ENCODE peak calls at places on chromosomes 2 and 18, in ten cellular contexts. R is activated CD8-positive, alpha-beta T cell treated with anti-CD3 and anti-CD28 coated beads, Interleukin-2, amount 10 ng/mL, durations not matched to agents 7 days and 5 days; G is activated CD4-positive, alpha-beta T cell treated with anti-CD3 and anti-CD28 coated beads, Interleukin-2, amount 50 U/mL, for 4 hours; B is activated CD8-positive, alpha-beta memory T cell treated with anti-CD3 and anti-CD28 coated beads, Interleukin-2, amount 50 U/mL, for 48 hours; C is heart left ventricle; L is naive B cell; U is HuH-7; K is left cardiac atrium; S is NCI-H748 treated with DMSO at 0.1 percent for 48 hours; X is dorsolateral prefrontal cortex. P is an unnamed sample.
A peak's percentile ranks its signal among the peaks of the same experiment; 100 is the strongest.

GRCh38 chr2:2456721-2457120 is 125.6 kb upstream of the MYT1L start:
- DNase-seq in R (no peak), G (no peak), B (no peak), C (no peak), L (no peak), U (no peak), K (no peak), S (no peak), X (no peak), P (no peak)

GRCh38 chr18:42187611-42188378 is 232.8 kb downstream of the PIK3C3 start:
- DNase-seq in R (no peak), G (no peak), B (no peak), C (no peak), L (no peak), U (no peak), K (no peak), S (no peak), X (no peak), P (no peak)

GRCh38 chr18:72995558-72995957 is 127.8 kb upstream of the NETO1 start:
- DNase-seq in R (no peak), G (no peak), B (no peak), C (no peak), L (no peak), U (no peak), K (no peak), S (no peak), X (no peak), P (no peak)

GRCh38 chr18:46182633-46183401 is 78.6 kb downstream of the HAUS1 start:
- DNase-seq in R (no peak), G (no peak), B (no peak), C (no peak), L (no peak), U (no peak), K (no peak), S (no peak), X (no peak), P (no peak)

GRCh38 chr2:201118957-201119848 is 3.2 kb downstream of the CFLAR start:
- DNase-seq in R (peak; percentile 53), G (no peak), B (no peak), C (no peak), L (no peak), U (no peak), K (no peak), S (no peak), X (no peak), P (no peak)

GRCh38 chr18:67977067-67977616 is 460.6 kb upstream of the DSEL start:
- DNase-seq in R (no peak), G (no peak), B (no peak), C (no peak), L (no peak), U (no peak), K (no peak), S (no peak), X (no peak), P (no peak)

GRCh38 chr2:172655091-172655837 is 80.4 kb upstream of the RAPGEF4 start:
- DNase-seq in R (no peak), G (no peak), B (no peak), C (no peak), L (no peak), U (no peak), K (no peak), S (no peak), X (no peak), P (no peak)

GRCh38 chr2:5539281-5540211 is 152.6 kb upstream of the SOX11 start:
- DNase-seq in R (no peak), G (no peak), B (no peak), C (no peak), L (no peak), U (no peak), K (no peak), S (no peak), X (no peak), P (no peak)

GRCh38 chr2:198374375-198375072 is 570.1 kb downstream of the PLCL1 start:
- DNase-seq in R (peak; percentile 44), G (no peak), B (no peak), C (no peak), L (no peak), U (peak; percentile 6), K (no peak), S (peak; percentile 49), X (peak; percentile 73), P (peak; percentile 60)

GRCh38 chr2:136305517-136306192 is 187.7 kb upstream of the CXCR4 start:
- DNase-seq in R (peak; percentile 53), G (peak; percentile 35), B (peak; percentile 79), C (no peak), L (no peak), U (no peak), K (no peak), S (no peak), X (no peak), P (peak; percentile 68)

GRCh38 chr18:45059695-45060094 is 379.0 kb downstream of the SETBP1 start:
- DNase-seq in R (no peak), G (no peak), B (no peak), C (no peak), L (no peak), U (no peak), K (no peak), S (no peak), X (no peak), P (no peak)

GRCh38 chr2:208031608-208032019 is 6.3 kb upstream of the PLEKHM3 start:
- DNase-seq in R (no peak), G (no peak), B (no peak), C (no peak), L (no peak), U (no peak), K (no peak), S (no peak), X (no peak), P (no peak)

GRCh38 chr2:22450831-22451230 is 934.1 kb upstream of the KLHL29 start:
- DNase-seq in R (no peak), G (no peak), B (no peak), C (no peak), L (no peak), U (no peak), K (no peak), S (peak; percentile 20), X (peak; percentile 70), P (no peak)

GRCh38 chr2:240258685-240259084 is 118.2 kb upstream of the OTOS start:
- DNase-seq in R (no peak), G (no peak), B (peak; percentile 40), C (no peak), L (no peak), U (no peak), K (no peak), S (no peak), X (no peak), P (no peak)

GRCh38 chr2:139175510-139175909 is 395.3 kb upstream of the NXPH2 start:
- DNase-seq in R (no peak), G (no peak), B (no peak), C (no peak), L (no peak), U (no peak), K (no peak), S (peak; percentile 91), X (no peak), P (no peak)

GRCh38 chr2:63614983-63615945 is 26.5 kb downstream of the MDH1 start:
- DNase-seq in R (no peak), G (no peak), B (no peak), C (no peak), L (no peak), U (peak; percentile 61), K (no peak), S (no peak), X (no peak), P (no peak)

GRCh38 chr18:26477828-26478466 is 70.4 kb downstream of the KCTD1 start:
- DNase-seq in R (no peak), G (no peak), B (no peak), C (no peak), L (no peak), U (no peak), K (no peak), S (no peak), X (no peak), P (no peak)

GRCh38 chr2:102258386-102259074 is 52.8 kb upstream of the IL1RL1 start:
- DNase-seq in R (peak; percentile 50), G (no peak), B (no peak), C (no peak), L (no peak), U (no peak), K (no peak), S (no peak), X (no peak), P (no peak)

GRCh38 chr2:54557601-54558187 is 101.6 kb downstream of the SPTBN1 start:
- DNase-seq in R (peak; percentile 73), G (peak; percentile 67), B (peak; percentile 87), C (peak; percentile 56), L (peak; percentile 79), U (peak; percentile 72), K (peak; percentile 55), S (peak; percentile 45), X (no peak), P (no peak)

GRCh38 chr2:158251356-158251755 is 149.7 kb downstream of the UPP2 start:
- DNase-seq in R (no peak), G (no peak), B (no peak), C (no peak), L (no peak), U (no peak), K (no peak), S (no peak), X (no peak), P (no peak)

GRCh38 chr2:22929998-22930397 is 455.0 kb upstream of the KLHL29 start:
- DNase-seq in R (no peak), G (no peak), B (no peak), C (no peak), L (no peak), U (peak; percentile 2), K (no peak), S (no peak), X (no peak), P (no peak)

GRCh38 chr2:237067985-237068576 is 17.6 kb upstream of the COPS8 start:
- DNase-seq in R (no peak), G (no peak), B (no peak), C (no peak), L (no peak), U (no peak), K (no peak), S (no peak), X (no peak), P (no peak)

GRCh38 chr2:146147448-146148012 is 1627.6 kb upstream of the ZEB2 start:
- DNase-seq in R (no peak), G (no peak), B (no peak), C (no peak), L (no peak), U (no peak), K (no peak), S (no peak), X (no peak), P (no peak)

GRCh38 chr18:2680216-2680792 is 24.8 kb downstream of the SMCHD1 start:
- DNase-seq in R (no peak), G (no peak), B (no peak), C (no peak), L (no peak), U (no peak), K (no peak), S (no peak), X (no peak), P (no peak)

GRCh38 chr2:240579771-240580614 is 6.5 kb upstream of the CAPN10 start:
- DNase-seq in R (peak; percentile 77), G (peak; percentile 76), B (peak; percentile 84), C (peak; percentile 78), L (no peak), U (peak; percentile 48), K (peak; percentile 63), S (peak; percentile 7), X (no peak), P (peak; percentile 91)

P was measured in Jurkat, Clone E6-1.